ENCODE peak calls at places on chromosomes 2 and 18, in ten cellular contexts. Q is thoracic aorta, I is NCI-H1417, C is amniotic stem cell, G is Kasumi-1, M is NCI-H82, T is kidney glomerular epithelial cell, O is omental fat pad, V is NCI-H524, P is AG04450. L is an unnamed sample.

GRCh38 chr18:13286456-13287125 is 68.0 kb downstream of the LDLRAD4 start:
- DNase-seq in Q (no peak), I (no peak), C (no peak), G (no peak), M (no peak), T (no peak), O (no peak), V (no peak), P (no peak), L (no peak)

GRCh38 chr2:239855863-239856587 is 169.1 kb downstream of the NDUFA10 start:
- DNase-seq in Q (no peak), I (no peak), C (no peak), G (no peak), M (no peak), T (no peak), O (no peak), V (no peak), P (no peak), L (no peak)

GRCh38 chr2:127100261-127101047 is 6.5 kb downstream of the BIN1 start:
- DNase-seq in Q (no peak), I (no peak), C (no peak), G (no peak), M (no peak), T (peak; percentile 95), O (no peak), V (no peak), P (no peak), L (peak; percentile 83)

GRCh38 chr18:26425148-26425531 is 123.2 kb downstream of the KCTD1 start:
- DNase-seq in Q (no peak), I (no peak), C (no peak), G (no peak), M (no peak), T (peak; percentile 66), O (no peak), V (no peak), P (no peak), L (peak; percentile 42)

GRCh38 chr2:201648-202433 is 62.0 kb downstream of the SH3YL1 start:
- DNase-seq in Q (no peak), I (no peak), C (no peak), G (no peak), M (no peak), T (no peak), O (no peak), V (no peak), P (no peak), L (no peak)

GRCh38 chr2:70984576-70985282 is 6.3 kb downstream of the ANKRD53 start:
- DNase-seq in Q (no peak), I (no peak), C (no peak), G (peak; percentile 32), M (peak; percentile 22), T (no peak), O (peak; percentile 47), V (no peak), P (no peak), L (no peak)

GRCh38 chr2:121694398-121695178 is 42.1 kb downstream of the NIFK start:
- DNase-seq in Q (no peak), I (no peak), C (no peak), G (no peak), M (no peak), T (no peak), O (no peak), V (no peak), P (no peak), L (no peak)

GRCh38 chr2:233822781-233823730 is 31.3 kb downstream of the HJURP start:
- DNase-seq in Q (no peak), I (no peak), C (no peak), G (no peak), M (no peak), T (no peak), O (peak; percentile 4), V (no peak), P (no peak), L (no peak)

GRCh38 chr2:99861376-99861760 is 281.0 kb downstream of the AFF3 start:
- DNase-seq in Q (no peak), I (peak; percentile 29), C (no peak), G (peak; percentile 89), M (no peak), T (no peak), O (no peak), V (no peak), P (no peak), L (no peak)

GRCh38 chr2:242060212-242060835 is 190.8 kb downstream of the RTP5 start:
- DNase-seq in Q (no peak), I (no peak), C (peak; percentile 60), G (no peak), M (no peak), T (peak; percentile 41), O (no peak), V (no peak), P (peak; percentile 21), L (peak; percentile 28)

GRCh38 chr2:19098467-19099160 is 259.8 kb downstream of the OSR1 start:
- DNase-seq in Q (no peak), I (no peak), C (no peak), G (no peak), M (no peak), T (no peak), O (no peak), V (no peak), P (no peak), L (no peak)

GRCh38 chr2:195363496-195363895 is 293.5 kb upstream of the SLC39A10 start:
- DNase-seq in Q (no peak), I (no peak), C (no peak), G (no peak), M (no peak), T (peak; percentile 64), O (no peak), V (no peak), P (peak; percentile 29), L (no peak)

GRCh38 chr2:150478206-150478974 is 9.1 kb downstream of the RND3 start:
- DNase-seq in Q (no peak), I (no peak), C (no peak), G (no peak), M (no peak), T (peak; percentile 31), O (no peak), V (no peak), P (no peak), L (no peak)

GRCh38 chr2:168212866-168213265 is 34.5 kb downstream of the STK39 start:
- DNase-seq in Q (no peak), I (no peak), C (no peak), G (no peak), M (no peak), T (no peak), O (no peak), V (no peak), P (no peak), L (no peak)

GRCh38 chr2:203002054-203002821 is 12.4 kb upstream of the NBEAL1 start:
- DNase-seq in Q (no peak), I (no peak), C (no peak), G (no peak), M (no peak), T (peak; percentile 91), O (no peak), V (no peak), P (no peak), L (peak; percentile 41)

GRCh38 chr18:57802166-57802868 is 798 bp downstream of the ATP8B1 start:
- DNase-seq in Q (no peak), I (peak; percentile 87), C (no peak), G (no peak), M (no peak), T (no peak), O (no peak), V (no peak), P (no peak), L (no peak)

GRCh38 chr2:102335871-102336366 is 19.7 kb upstream of the IL18R1 start:
- DNase-seq in Q (no peak), I (no peak), C (no peak), G (no peak), M (no peak), T (no peak), O (no peak), V (no peak), P (no peak), L (no peak)

GRCh38 chr2:25286025-25286400 is 55.7 kb downstream of the DNMT3A start:
- DNase-seq in Q (no peak), I (no peak), C (no peak), G (peak; percentile 93), M (no peak), T (no peak), O (no peak), V (no peak), P (no peak), L (no peak)

GRCh38 chr2:224892574-224893204 is 149.6 kb downstream of the DOCK10 start:
- DNase-seq in Q (no peak), I (no peak), C (no peak), G (no peak), M (no peak), T (no peak), O (no peak), V (no peak), P (no peak), L (no peak)

GRCh38 chr2:189091253-189091652 is 88.3 kb downstream of the COL5A2 start:
- DNase-seq in Q (no peak), I (no peak), C (no peak), G (no peak), M (no peak), T (no peak), O (no peak), V (no peak), P (no peak), L (no peak)

GRCh38 chr2:232385660-232386489 is 7.3 kb downstream of the ALPP start:
- DNase-seq in Q (no peak), I (no peak), C (peak; percentile 14), G (no peak), M (peak; percentile 44), T (no peak), O (no peak), V (no peak), P (peak; percentile 50), L (no peak)

GRCh38 chr2:30115141-30115980 is 31.4 kb upstream of the YPEL5 start:
- DNase-seq in Q (peak; percentile 46), I (peak; percentile 91), C (peak; percentile 31), G (peak; percentile 71), M (peak; percentile 86), T (peak; percentile 90), O (peak; percentile 93), V (peak; percentile 74), P (peak; percentile 69), L (peak; percentile 60)

GRCh38 chr18:77084757-77085035 is 47.9 kb downstream of the MBP start:
- DNase-seq in Q (no peak), I (peak; percentile 74), C (no peak), G (no peak), M (no peak), T (no peak), O (no peak), V (no peak), P (no peak), L (no peak)

L was measured in kidney epithelial cell.